ENCODE peak calls at places on chromosome 19, in nine cellular contexts. One of them, this sample, is unnamed.
A peak's percentile ranks its signal among the peaks of the same experiment; 100 is the strongest.

GRCh38 chr19:46913198-46913851 is 52.5 kb downstream of the ARHGAP35 start:
- DNase-seq in pancreas: no peak
- DNase-seq in IMR-90: no peak
- DNase-seq in heart left ventricle: no peak
- DNase-seq in psoas muscle: no peak
- DNase-seq in HAP-1: peak; percentile 23
- DNase-seq in uterus: no peak
- DNase-seq in CD4-positive, alpha-beta memory T cell: no peak
- DNase-seq in thoracic aorta: no peak
- DNase-seq in this sample: no peak

GRCh38 chr19:33260628-33261418 is 35.2 kb upstream of the SLC7A10 start:
- DNase-seq in HAP-1: no peak
- DNase-seq in pancreas: no peak
- DNase-seq in thoracic aorta: no peak
- DNase-seq in heart left ventricle: peak; percentile 49
- DNase-seq in IMR-90: no peak
- DNase-seq in psoas muscle: no peak
- DNase-seq in uterus: no peak
- DNase-seq in CD4-positive, alpha-beta memory T cell: no peak
- DNase-seq in this sample: no peak

GRCh38 chr19:4970558-4971423 is 1.9 kb downstream of the KDM4B start:
- DNase-seq in thoracic aorta: no peak
- DNase-seq in IMR-90: no peak
- DNase-seq in CD4-positive, alpha-beta memory T cell: peak; percentile 9
- DNase-seq in psoas muscle: no peak
- DNase-seq in HAP-1: no peak
- DNase-seq in heart left ventricle: no peak
- DNase-seq in pancreas: peak; percentile 41
- DNase-seq in uterus: no peak
- DNase-seq in this sample: no peak

GRCh38 chr19:42279902-42280760 is 11.1 kb downstream of the CIC start:
- DNase-seq in uterus: peak; percentile 94
- DNase-seq in pancreas: peak; percentile 82
- DNase-seq in heart left ventricle: peak; percentile 95
- DNase-seq in CD4-positive, alpha-beta memory T cell: peak; percentile 87
- DNase-seq in HAP-1: peak; percentile 88
- DNase-seq in thoracic aorta: peak; percentile 87
- DNase-seq in IMR-90: peak; percentile 83
- DNase-seq in psoas muscle: peak; percentile 93
- DNase-seq in this sample: peak; percentile 96

GRCh38 chr19:5288347-5288739 is 52.3 kb downstream of the PTPRS start:
- DNase-seq in heart left ventricle: no peak
- DNase-seq in CD4-positive, alpha-beta memory T cell: no peak
- DNase-seq in IMR-90: no peak
- DNase-seq in uterus: no peak
- DNase-seq in pancreas: no peak
- DNase-seq in thoracic aorta: no peak
- DNase-seq in HAP-1: no peak
- DNase-seq in psoas muscle: no peak
- DNase-seq in this sample: no peak

GRCh38 chr19:7676376-7676775 is 514 bp upstream of the MCEMP1 start:
- DNase-seq in thoracic aorta: no peak
- DNase-seq in HAP-1: no peak
- DNase-seq in pancreas: no peak
- DNase-seq in heart left ventricle: peak; percentile 58
- DNase-seq in uterus: no peak
- DNase-seq in IMR-90: no peak
- DNase-seq in psoas muscle: no peak
- DNase-seq in CD4-positive, alpha-beta memory T cell: no peak
- DNase-seq in this sample: no peak

GRCh38 chr19:15323496-15324235 is 8.7 kb downstream of the BRD4 start:
- DNase-seq in pancreas: peak; percentile 60
- DNase-seq in uterus: peak; percentile 38
- DNase-seq in CD4-positive, alpha-beta memory T cell: no peak
- DNase-seq in IMR-90: peak; percentile 53
- DNase-seq in HAP-1: no peak
- DNase-seq in psoas muscle: peak; percentile 36
- DNase-seq in heart left ventricle: peak; percentile 68
- DNase-seq in thoracic aorta: no peak
- DNase-seq in this sample: no peak

GRCh38 chr19:51320258-51320657 is 8.8 kb downstream of the IGLON5 start:
- DNase-seq in pancreas: no peak
- DNase-seq in psoas muscle: no peak
- DNase-seq in IMR-90: no peak
- DNase-seq in thoracic aorta: no peak
- DNase-seq in HAP-1: no peak
- DNase-seq in heart left ventricle: no peak
- DNase-seq in uterus: no peak
- DNase-seq in CD4-positive, alpha-beta memory T cell: no peak
- DNase-seq in this sample: no peak

GRCh38 chr19:5425260-5425659 is 30.0 kb upstream of the ZNRF4 start:
- DNase-seq in HAP-1: no peak
- DNase-seq in uterus: no peak
- DNase-seq in heart left ventricle: no peak
- DNase-seq in CD4-positive, alpha-beta memory T cell: no peak
- DNase-seq in thoracic aorta: no peak
- DNase-seq in IMR-90: no peak
- DNase-seq in psoas muscle: no peak
- DNase-seq in pancreas: no peak
- DNase-seq in this sample: no peak

GRCh38 chr19:402786-403185 is 6.2 kb downstream of the C2CD4C start:
- DNase-seq in HAP-1: no peak
- DNase-seq in psoas muscle: no peak
- DNase-seq in IMR-90: no peak
- DNase-seq in thoracic aorta: no peak
- DNase-seq in heart left ventricle: no peak
- DNase-seq in CD4-positive, alpha-beta memory T cell: no peak
- DNase-seq in uterus: no peak
- DNase-seq in pancreas: no peak
- DNase-seq in this sample: no peak

GRCh38 chr19:13095393-13095784 is 7.3 kb downstream of the LYL1 start:
- DNase-seq in CD4-positive, alpha-beta memory T cell: peak; percentile 28
- DNase-seq in IMR-90: no peak
- DNase-seq in pancreas: no peak
- DNase-seq in thoracic aorta: no peak
- DNase-seq in HAP-1: no peak
- DNase-seq in psoas muscle: no peak
- DNase-seq in uterus: no peak
- DNase-seq in heart left ventricle: no peak
- DNase-seq in this sample: peak; percentile 46
- H3K27me3 ChIP-seq in CD4-positive, alpha-beta memory T cell: peaks cover 15% of the 10 kb centered on the region
- H3K27me3 ChIP-seq in IMR-90: no peaks in the 10 kb centered on the region
- H3K27me3 ChIP-seq in pancreas: no peaks in the 10 kb centered on the region
- H3K27me3 ChIP-seq in thoracic aorta: no peaks in the 10 kb centered on the region
- H3K27me3 ChIP-seq in HAP-1: peaks cover 3% of the 10 kb centered on the region
- H3K27me3 ChIP-seq in psoas muscle: no peaks in the 10 kb centered on the region
- H3K27me3 ChIP-seq in uterus: no peaks in the 10 kb centered on the region
- H3K27me3 ChIP-seq in heart left ventricle: no peaks in the 10 kb centered on the region
- H3K27me3 ChIP-seq in this sample: no peaks in the 10 kb centered on the region

GRCh38 chr19:55352746-55353145 is 1.8 kb downstream of the COX6B2 start:
- DNase-seq in uterus: no peak
- DNase-seq in heart left ventricle: no peak
- DNase-seq in psoas muscle: no peak
- DNase-seq in HAP-1: no peak
- DNase-seq in pancreas: no peak
- DNase-seq in thoracic aorta: no peak
- DNase-seq in IMR-90: no peak
- DNase-seq in CD4-positive, alpha-beta memory T cell: no peak
- DNase-seq in this sample: no peak
- H3K27me3 ChIP-seq in uterus: peaks cover 36% of the 10 kb centered on the region
- H3K27me3 ChIP-seq in heart left ventricle: peaks cover 50% of the 10 kb centered on the region
- H3K27me3 ChIP-seq in psoas muscle: peaks cover 23% of the 10 kb centered on the region
- H3K27me3 ChIP-seq in HAP-1: peaks cover 46% of the 10 kb centered on the region
- H3K27me3 ChIP-seq in pancreas: no peaks in the 10 kb centered on the region
- H3K27me3 ChIP-seq in thoracic aorta: peaks cover 6% of the 10 kb centered on the region
- H3K27me3 ChIP-seq in IMR-90: peaks cover 43% of the 10 kb centered on the region
- H3K27me3 ChIP-seq in CD4-positive, alpha-beta memory T cell: peaks cover 29% of the 10 kb centered on the region
- H3K27me3 ChIP-seq in this sample: no peaks in the 10 kb centered on the region

DNA sequence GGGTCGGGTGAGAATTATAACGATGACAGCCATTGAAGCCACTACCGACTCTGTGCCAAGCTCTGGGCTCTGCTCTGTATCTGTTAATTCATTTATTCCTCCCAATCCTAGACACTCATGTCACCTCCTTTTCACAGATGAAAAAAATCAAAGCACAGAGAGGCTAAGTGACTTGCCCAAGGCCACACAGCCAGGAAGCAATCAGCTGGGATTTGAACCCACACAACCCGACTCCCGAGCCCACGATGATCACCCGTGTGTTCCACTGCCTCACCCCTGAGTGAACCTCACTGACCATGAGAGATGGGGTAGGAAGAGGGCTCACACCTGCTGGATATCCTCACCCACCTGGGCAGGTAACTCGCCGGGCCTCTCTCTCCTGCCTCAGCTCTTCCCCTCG is 40.1 kb downstream of the ZNF473 start:
- DNase-seq in pancreas: no peak
- DNase-seq in CD4-positive, alpha-beta memory T cell: no peak
- DNase-seq in HAP-1: no peak
- DNase-seq in psoas muscle: no peak
- DNase-seq in heart left ventricle: no peak
- DNase-seq in thoracic aorta: no peak
- DNase-seq in IMR-90: no peak
- DNase-seq in uterus: no peak
- DNase-seq in this sample: no peak
- H3K27me3 ChIP-seq in pancreas: no peaks in the 10 kb centered on the region
- H3K27me3 ChIP-seq in CD4-positive, alpha-beta memory T cell: no peaks in the 10 kb centered on the region
- H3K27me3 ChIP-seq in HAP-1: no peaks in the 10 kb centered on the region
- H3K27me3 ChIP-seq in psoas muscle: no peaks in the 10 kb centered on the region
- H3K27me3 ChIP-seq in heart left ventricle: no peaks in the 10 kb centered on the region
- H3K27me3 ChIP-seq in thoracic aorta: no peaks in the 10 kb centered on the region
- H3K27me3 ChIP-seq in IMR-90: no peaks in the 10 kb centered on the region
- H3K27me3 ChIP-seq in uterus: no peaks in the 10 kb centered on the region
- H3K27me3 ChIP-seq in this sample: no peaks in the 10 kb centered on the region

DNA sequence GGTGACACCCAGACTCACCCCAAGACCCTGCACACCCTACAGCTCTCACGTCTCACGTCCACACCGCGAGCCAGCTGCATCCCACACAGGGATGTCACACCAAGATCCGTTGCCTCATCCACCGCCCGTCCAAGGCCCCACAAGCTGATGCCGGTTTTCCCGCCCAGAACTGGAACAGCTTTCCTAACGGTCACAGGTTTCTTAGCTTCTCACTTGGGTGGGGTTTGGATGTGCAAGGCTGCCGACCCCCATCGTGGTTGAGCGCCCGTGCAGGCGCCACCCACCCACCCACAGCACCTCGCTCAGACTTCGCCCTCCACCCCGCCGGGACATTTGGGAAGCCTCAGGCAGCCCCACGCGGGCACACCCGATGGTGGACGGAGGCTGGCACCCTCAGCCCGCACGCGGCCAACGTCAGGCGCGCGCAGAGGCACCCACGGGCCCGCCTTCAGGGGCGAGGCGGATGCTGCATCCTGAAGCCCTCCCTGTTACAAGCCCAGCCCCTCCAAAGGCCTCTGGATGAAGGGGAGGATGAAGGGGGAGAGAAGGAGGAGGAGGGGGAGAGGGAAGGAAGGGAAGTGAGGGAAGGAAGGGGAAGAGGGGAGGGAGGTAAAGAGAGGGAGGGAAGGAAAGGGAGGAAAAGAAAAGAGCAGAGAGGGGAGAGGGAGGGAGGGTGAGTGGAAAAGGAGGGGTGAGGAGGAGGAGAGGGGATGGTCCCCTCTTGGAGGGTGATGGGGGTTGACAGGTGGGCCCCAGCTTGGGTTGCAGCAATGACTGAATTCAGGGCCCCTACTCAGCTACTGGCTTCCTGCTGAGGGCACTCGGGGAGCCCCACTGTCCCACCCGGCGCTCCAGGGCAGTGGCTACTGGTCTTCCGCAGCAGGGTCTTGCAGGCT is 12.8 kb downstream of the ONECUT3 start:
- DNase-seq in pancreas: no peak
- DNase-seq in IMR-90: no peak
- DNase-seq in heart left ventricle: no peak
- DNase-seq in psoas muscle: no peak
- DNase-seq in thoracic aorta: no peak
- DNase-seq in HAP-1: no peak
- DNase-seq in CD4-positive, alpha-beta memory T cell: no peak
- DNase-seq in uterus: no peak
- DNase-seq in this sample: no peak
- H3K27me3 ChIP-seq in pancreas: peaks cover 9% of the 10 kb centered on the region
- H3K27me3 ChIP-seq in IMR-90: peaks cover 77% of the 10 kb centered on the region
- H3K27me3 ChIP-seq in heart left ventricle: peaks cover 99% of the 10 kb centered on the region
- H3K27me3 ChIP-seq in psoas muscle: peaks cover 34% of the 10 kb centered on the region
- H3K27me3 ChIP-seq in thoracic aorta: peaks cover 15% of the 10 kb centered on the region
- H3K27me3 ChIP-seq in HAP-1: peaks cover 65% of the 10 kb centered on the region
- H3K27me3 ChIP-seq in CD4-positive, alpha-beta memory T cell: peaks cover 51% of the 10 kb centered on the region
- H3K27me3 ChIP-seq in uterus: peaks cover 64% of the 10 kb centered on the region
- H3K27me3 ChIP-seq in this sample: peaks cover 71% of the 10 kb centered on the region

GRCh38 chr19:18419195-18419698 is at the start of gene SSBP4:
- DNase-seq in psoas muscle: peak; percentile 80
- DNase-seq in heart left ventricle: peak; percentile 74
- DNase-seq in pancreas: peak; percentile 74
- DNase-seq in thoracic aorta: no peak
- DNase-seq in IMR-90: peak; percentile 70
- DNase-seq in HAP-1: peak; percentile 63
- DNase-seq in uterus: peak; percentile 80
- DNase-seq in CD4-positive, alpha-beta memory T cell: peak; percentile 83
- DNase-seq in this sample: peak; percentile 57

GRCh38 chr19:18420931-18421330 is 1.7 kb downstream of the SSBP4 start:
- DNase-seq in pancreas: no peak
- DNase-seq in psoas muscle: no peak
- DNase-seq in HAP-1: no peak
- DNase-seq in heart left ventricle: no peak
- DNase-seq in CD4-positive, alpha-beta memory T cell: no peak
- DNase-seq in uterus: no peak
- DNase-seq in IMR-90: no peak
- DNase-seq in thoracic aorta: no peak
- DNase-seq in this sample: no peak

GRCh38 chr19:18418725-18419194 is 438 bp upstream of the SSBP4 start:
- DNase-seq in thoracic aorta: no peak
- DNase-seq in uterus: no peak
- DNase-seq in pancreas: no peak
- DNase-seq in psoas muscle: peak; percentile 56
- DNase-seq in HAP-1: peak; percentile 25
- DNase-seq in IMR-90: no peak
- DNase-seq in CD4-positive, alpha-beta memory T cell: no peak
- DNase-seq in heart left ventricle: no peak
- DNase-seq in this sample: peak; percentile 71

GRCh38 chr19:18421371-18421959 is 2.3 kb downstream of the SSBP4 start:
- DNase-seq in HAP-1: no peak
- DNase-seq in CD4-positive, alpha-beta memory T cell: no peak
- DNase-seq in thoracic aorta: no peak
- DNase-seq in pancreas: no peak
- DNase-seq in uterus: no peak
- DNase-seq in psoas muscle: no peak
- DNase-seq in heart left ventricle: no peak
- DNase-seq in IMR-90: no peak
- DNase-seq in this sample: no peak

GRCh38 chr19:18419699-18420460 is 682 bp downstream of the SSBP4 start:
- DNase-seq in IMR-90: no peak
- DNase-seq in pancreas: no peak
- DNase-seq in HAP-1: peak; percentile 11
- DNase-seq in thoracic aorta: no peak
- DNase-seq in psoas muscle: peak; percentile 51
- DNase-seq in uterus: no peak
- DNase-seq in heart left ventricle: peak; percentile 41
- DNase-seq in CD4-positive, alpha-beta memory T cell: peak; percentile 46
- DNase-seq in this sample: peak; percentile 64
- H3K27me3 ChIP-seq in IMR-90: no peaks in the 10 kb centered on the region
- H3K27me3 ChIP-seq in pancreas: no peaks in the 10 kb centered on the region
- H3K27me3 ChIP-seq in HAP-1: no peaks in the 10 kb centered on the region
- H3K27me3 ChIP-seq in thoracic aorta: no peaks in the 10 kb centered on the region
- H3K27me3 ChIP-seq in psoas muscle: peaks cover 5% of the 10 kb centered on the region
- H3K27me3 ChIP-seq in uterus: no peaks in the 10 kb centered on the region
- H3K27me3 ChIP-seq in heart left ventricle: no peaks in the 10 kb centered on the region
- H3K27me3 ChIP-seq in CD4-positive, alpha-beta memory T cell: no peaks in the 10 kb centered on the region
- H3K27me3 ChIP-seq in this sample: no peaks in the 10 kb centered on the region

GRCh38 chr19:39262496-39262895 is 5.7 kb upstream of the IFNL2 start:
- DNase-seq in pancreas: no peak
- DNase-seq in IMR-90: no peak
- DNase-seq in thoracic aorta: no peak
- DNase-seq in uterus: no peak
- DNase-seq in heart left ventricle: no peak
- DNase-seq in CD4-positive, alpha-beta memory T cell: no peak
- DNase-seq in HAP-1: no peak
- DNase-seq in psoas muscle: no peak
- DNase-seq in this sample: no peak
- H3K27me3 ChIP-seq in pancreas: no peaks in the 10 kb centered on the region
- H3K27me3 ChIP-seq in IMR-90: peaks cover 50% of the 10 kb centered on the region
- H3K27me3 ChIP-seq in thoracic aorta: no peaks in the 10 kb centered on the region
- H3K27me3 ChIP-seq in uterus: peaks cover 5% of the 10 kb centered on the region
- H3K27me3 ChIP-seq in heart left ventricle: peaks cover 68% of the 10 kb centered on the region
- H3K27me3 ChIP-seq in CD4-positive, alpha-beta memory T cell: peaks cover 18% of the 10 kb centered on the region
- H3K27me3 ChIP-seq in HAP-1: no peaks in the 10 kb centered on the region
- H3K27me3 ChIP-seq in psoas muscle: peaks cover 25% of the 10 kb centered on the region
- H3K27me3 ChIP-seq in this sample: peaks cover 37% of the 10 kb centered on the region

This sample was measured in RWPE2.